ENCODE peak calls at places on chromosomes 16 and 17, in six cellular contexts. P is HepG2, U is H1, A is K562, X is GM12891, Q is GM12878. D is an unnamed sample.

GRCh38 chr17:8753976-8754440 is 4.3 kb downstream of the SPDYE4 start:
- DNase-seq in P (peak; percentile 34), Q (no peak), U (no peak), A (no peak), X (peak; percentile 38), D (no peak)

GRCh38 chr17:47205419-47205963 is 3.7 kb upstream of the MYL4 start:
- DNase-seq in U (peak; percentile 46), A (no peak), P (no peak), Q (peak; percentile 78), X (no peak), D (no peak)

GRCh38 chr16:106623-107324 is 28.7 kb downstream of the MPG start:
- DNase-seq in Q (no peak), X (no peak), A (peak; percentile 55), P (peak; percentile 66), U (peak; percentile 70), D (peak; percentile 57)

GRCh38 chr16:74743045-74743667 is 31.5 kb downstream of the FA2H start:
- DNase-seq in A (peak; percentile 33), X (no peak), P (no peak), U (no peak), Q (no peak), D (no peak)

GRCh38 chr17:81097943-81098308 is 63.0 kb downstream of the BAIAP2 start:
- DNase-seq in A (peak; percentile 68), U (no peak), Q (no peak), X (no peak), P (peak; percentile 42), D (no peak)

GRCh38 chr17:43768382-43768781 is 9.8 kb upstream of the SOST start:
- DNase-seq in Q (no peak), X (peak; percentile 43), U (no peak), A (no peak), P (no peak), D (no peak)

GRCh38 chr16:47779201-47780016 is 318.3 kb downstream of the PHKB start:
- DNase-seq in X (no peak), P (no peak), Q (peak; percentile 5), U (peak; percentile 44), A (no peak), D (peak; percentile 0)

GRCh38 chr16:31695667-31696066 is 168.0 kb downstream of the AHSP start:
- DNase-seq in U (no peak), P (no peak), X (no peak), Q (no peak), A (no peak), D (no peak)

GRCh38 chr17:40168262-40168832 is 8.9 kb upstream of the RAPGEFL1 start:
- DNase-seq in A (peak; percentile 44), P (peak; percentile 77), Q (peak; percentile 15), U (peak; percentile 59), X (no peak), D (no peak)

DNA sequence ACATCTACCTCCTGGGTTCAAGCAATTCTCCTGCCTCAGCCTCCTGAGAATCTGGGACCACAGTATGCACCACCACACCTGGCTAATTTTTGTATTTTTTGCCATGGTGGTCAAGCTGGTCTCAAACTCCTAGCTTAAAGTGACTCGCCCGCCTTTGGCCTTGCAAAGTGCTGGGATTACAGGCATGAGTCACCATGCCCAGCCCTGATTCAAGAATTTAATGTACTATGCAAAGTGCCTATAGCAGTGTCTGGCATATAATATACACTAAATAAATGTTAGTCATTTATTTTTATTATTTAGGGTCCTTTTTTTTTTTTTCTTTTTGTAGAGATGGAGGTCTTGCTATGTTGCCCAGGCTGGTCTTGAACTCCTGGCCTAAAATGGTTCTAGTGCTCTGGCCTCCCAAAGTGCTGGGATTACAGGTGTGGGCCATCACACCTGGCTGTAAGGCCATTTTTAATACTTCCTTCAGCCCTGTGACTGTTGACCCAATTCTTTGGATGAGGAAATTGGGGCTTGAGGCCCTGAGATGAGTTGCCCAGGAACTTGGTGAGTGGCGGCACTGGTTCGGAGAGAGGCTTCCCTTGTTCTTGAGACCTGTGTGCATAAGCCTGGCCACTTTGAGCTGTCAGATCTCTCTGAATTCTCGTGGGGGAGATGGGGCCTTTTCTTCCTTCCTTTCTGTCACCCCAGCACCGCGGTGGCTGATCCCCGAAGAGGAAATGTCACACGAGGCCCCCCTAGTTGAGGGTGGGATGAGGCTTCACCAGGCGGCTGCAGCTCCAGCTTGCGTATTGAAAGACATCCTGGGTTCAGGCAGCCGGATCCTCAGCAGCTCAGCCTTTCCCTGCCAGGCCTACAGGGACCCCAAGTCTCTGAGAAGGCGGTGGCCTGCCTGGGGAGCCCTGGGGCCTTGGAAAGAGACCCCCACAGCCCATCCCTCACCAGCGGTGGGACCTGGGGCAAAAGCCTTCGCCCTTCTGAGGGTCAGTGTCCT is 38.7 kb downstream of the LAT start:
- DNase-seq in A (no peak), X (no peak), P (no peak), U (no peak), Q (no peak), D (no peak)
- TF ChIP-seq POLR2A in A (no peak), X (no peak), P (no peak), U (no peak), Q (no peak), D (no peak)

GRCh38 chr17:66203274-66204015 is 11.5 kb upstream of the CEP112 start:
- DNase-seq in X (no peak), P (peak; percentile 35), U (no peak), Q (no peak), A (no peak), D (no peak)

GRCh38 chr17:66198242-66198641 is 6.3 kb upstream of the CEP112 start:
- DNase-seq in X (no peak), Q (no peak), P (no peak), A (no peak), U (no peak), D (no peak)

GRCh38 chr17:66200685-66201092 is 8.8 kb upstream of the CEP112 start:
- DNase-seq in U (peak; percentile 52), P (peak; percentile 87), Q (no peak), X (no peak), A (peak; percentile 17), D (no peak)
- TF ChIP-seq TAF1 in U (no peak), P (no peak), Q (no peak), X (no peak), A (no peak), D (no peak)

GRCh38 chr17:60817187-60817586 is 139.5 kb downstream of the BCAS3 start:
- DNase-seq in U (no peak), P (no peak), X (no peak), A (no peak), Q (no peak), D (no peak)
- TF ChIP-seq POLR2AphosphoS5 in U (no peak), P (no peak), X (no peak), A (no peak), Q (no peak), D (no peak)

GRCh38 chr17:37488009-37488604 is 1.6 kb upstream of the DUSP14 start:
- DNase-seq in U (no peak), X (no peak), A (peak; percentile 42), Q (no peak), P (peak; percentile 98), D (no peak)

GRCh38 chr17:37490022-37490587 is 414 bp downstream of the DUSP14 start:
- DNase-seq in A (no peak), U (peak; percentile 83), X (peak; percentile 52), P (peak; percentile 52), Q (no peak), D (peak; percentile 53)

GRCh38 chr17:37490638-37491614 is 1.2 kb downstream of the DUSP14 start:
- DNase-seq in P (peak; percentile 64), A (peak; percentile 52), Q (no peak), X (no peak), U (peak; percentile 54), D (no peak)

GRCh38 chr17:37488607-37489196 is 989 bp upstream of the DUSP14 start:
- DNase-seq in A (peak; percentile 43), X (peak; percentile 24), Q (no peak), U (no peak), P (peak; percentile 52), D (peak; percentile 37)

DNA sequence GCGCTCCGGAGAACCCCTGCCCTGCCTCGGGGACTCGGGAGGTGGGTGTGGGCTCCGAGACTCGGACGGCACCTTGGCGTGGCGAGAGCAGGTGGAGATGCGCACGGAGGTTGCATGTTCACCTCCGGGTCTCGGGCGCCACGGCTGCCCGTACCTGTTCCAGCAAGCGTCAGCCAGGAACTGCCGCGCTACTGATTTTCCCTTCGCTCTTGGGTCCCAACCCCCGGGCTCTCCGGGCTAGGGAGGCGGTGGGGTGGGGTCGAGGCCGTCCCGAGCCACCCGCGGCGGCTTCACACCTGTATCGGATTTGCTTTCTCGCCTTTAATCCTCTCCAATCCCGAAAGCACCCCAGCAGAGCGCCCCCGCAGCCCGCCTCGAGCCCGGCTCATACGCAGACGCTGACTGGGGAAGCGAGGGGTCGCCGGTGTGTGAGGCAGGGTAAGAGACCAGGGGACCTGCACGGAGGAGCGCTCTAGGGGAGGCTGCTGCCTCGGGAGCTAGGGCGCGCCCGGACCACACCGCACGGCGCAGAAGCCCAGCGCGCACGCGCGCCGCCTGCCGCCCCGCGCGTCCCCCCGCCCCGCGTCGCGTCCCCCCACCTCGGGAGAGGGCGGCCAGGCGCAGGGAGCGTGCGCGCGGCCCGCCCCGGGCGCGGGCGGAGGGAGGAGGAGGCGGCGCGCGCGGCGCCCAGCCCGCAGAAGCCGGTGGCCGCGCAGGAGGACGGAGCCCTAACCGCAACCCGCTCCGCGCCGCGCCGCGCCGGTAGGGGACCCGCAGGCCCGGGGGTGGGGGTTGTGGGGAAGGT is at the start of gene DUSP14:
- DNase-seq in A (peak; percentile 96), Q (no peak), X (peak; percentile 89), P (peak; percentile 70), U (peak; percentile 84), D (peak; percentile 85)
- TF ChIP-seq POLR2A in A (peak; percentile 80), Q (peak; percentile 88), X (peak; percentile 71), P (peak; percentile 81), U (peak; percentile 60), D (peak; percentile 71)

D was measured in GM12892.